ENCODE peak calls at places on chromosome 4, in seven cellular contexts. A is thoracic aorta, U is AG09309, E is upper lobe of left lung, F is epithelial cell of esophagus, R is SK-N-SH, Q is D341Med. C is an unnamed sample.

GRCh38 chr4:119471259-119471658 is 149.3 kb upstream of the FABP2 start:
- DNase-seq in A (no peak), U (no peak), E (no peak), F (no peak), R (no peak), Q (no peak), C (no peak)

GRCh38 chr4:7323461-7323871 is 111.3 kb downstream of the PSAPL1 start:
- DNase-seq in A (no peak), U (no peak), E (no peak), F (no peak), R (no peak), Q (no peak), C (no peak)

GRCh38 chr4:128542047-128542446 is 254.4 kb upstream of the PGRMC2 start:
- DNase-seq in A (no peak), U (no peak), E (no peak), F (no peak), R (no peak), Q (no peak), C (no peak)

GRCh38 chr4:139167774-139168444 is 9.1 kb downstream of the ELF2 start:
- DNase-seq in A (no peak), U (no peak), E (no peak), F (peak; percentile 97), R (peak; percentile 48), Q (peak; percentile 34), C (no peak)

GRCh38 chr4:146585761-146586333 is 52.8 kb upstream of the POU4F2 start:
- DNase-seq in A (no peak), U (peak; percentile 59), E (no peak), F (peak; percentile 56), R (no peak), Q (no peak), C (no peak)

GRCh38 chr4:75702919-75703411 is 21.4 kb upstream of the USO1 start:
- DNase-seq in A (no peak), U (no peak), E (no peak), F (no peak), R (peak; percentile 36), Q (no peak), C (no peak)

GRCh38 chr4:93084599-93085305 is 743.8 kb upstream of the ATOH1 start:
- DNase-seq in A (no peak), U (no peak), E (no peak), F (no peak), R (no peak), Q (no peak), C (peak; percentile 11)

GRCh38 chr4:56655209-56655626 is 25.9 kb downstream of the HOPX start:
- DNase-seq in A (no peak), U (no peak), E (no peak), F (peak; percentile 39), R (peak; percentile 77), Q (no peak), C (no peak)

GRCh38 chr4:16264798-16265197 is 38.5 kb upstream of the TAPT1 start:
- DNase-seq in A (no peak), U (peak; percentile 10), E (no peak), F (peak; percentile 52), R (peak; percentile 49), Q (peak; percentile 55), C (no peak)

GRCh38 chr4:98341309-98341708 is 80.1 kb downstream of the RAP1GDS1 start:
- DNase-seq in A (no peak), U (peak; percentile 17), E (no peak), F (no peak), R (peak; percentile 72), Q (peak; percentile 43), C (peak; percentile 40)

GRCh38 chr4:1644906-1645657 is 39.0 kb downstream of the FAM53A start:
- DNase-seq in A (no peak), U (no peak), E (peak; percentile 67), F (peak; percentile 47), R (peak; percentile 86), Q (no peak), C (no peak)

GRCh38 chr4:78331965-78332364 is 219.6 kb upstream of the ANXA3 start:
- DNase-seq in A (no peak), U (no peak), E (no peak), F (no peak), R (no peak), Q (no peak), C (no peak)

GRCh38 chr4:73341454-73341853 is 62.6 kb upstream of the ALB start:
- DNase-seq in A (no peak), U (peak; percentile 13), E (no peak), F (peak; percentile 78), R (peak; percentile 11), Q (peak; percentile 62), C (no peak)

GRCh38 chr4:48127882-48128394 is 6.1 kb downstream of the TXK start:
- DNase-seq in A (peak; percentile 5), U (peak; percentile 93), E (peak; percentile 72), F (peak; percentile 85), R (peak; percentile 45), Q (peak; percentile 64), C (peak; percentile 65)

GRCh38 chr4:7189066-7189465 is 3.3 kb upstream of the SORCS2 start:
- DNase-seq in A (no peak), U (no peak), E (no peak), F (no peak), R (no peak), Q (no peak), C (no peak)

GRCh38 chr4:5821665-5822358 is 71.1 kb downstream of the CRMP1 start:
- DNase-seq in A (no peak), U (no peak), E (peak; percentile 82), F (no peak), R (peak; percentile 68), Q (peak; percentile 70), C (no peak)

GRCh38 chr4:153260152-153260551 is 55.9 kb downstream of the TRIM2 start:
- DNase-seq in A (no peak), U (no peak), E (no peak), F (no peak), R (no peak), Q (no peak), C (no peak)

GRCh38 chr4:89954906-89955305 is 60.3 kb downstream of the MMRN1 start:
- DNase-seq in A (no peak), U (no peak), E (no peak), F (peak; percentile 5), R (no peak), Q (no peak), C (no peak)

GRCh38 chr4:95640337-95640736 is 91.6 kb upstream of the UNC5C start:
- DNase-seq in A (no peak), U (no peak), E (no peak), F (no peak), R (no peak), Q (no peak), C (no peak)

GRCh38 chr4:54146139-54146538 is 46.2 kb downstream of the GSX2 start:
- DNase-seq in A (no peak), U (no peak), E (no peak), F (no peak), R (no peak), Q (no peak), C (no peak)

GRCh38 chr4:156293657-156294297 is 340.1 kb upstream of the CTSO start:
- DNase-seq in A (no peak), U (peak; percentile 7), E (no peak), F (peak; percentile 85), R (no peak), Q (no peak), C (no peak)

GRCh38 chr4:24625091-24625490 is 40.7 kb upstream of the DHX15 start:
- DNase-seq in A (no peak), U (no peak), E (no peak), F (peak; percentile 75), R (no peak), Q (no peak), C (no peak)

GRCh38 chr4:112421911-112422310 is 94.1 kb downstream of the NEUROG2 start:
- DNase-seq in A (no peak), U (no peak), E (no peak), F (no peak), R (no peak), Q (no peak), C (no peak)

GRCh38 chr4:86496094-86497060 is 97.7 kb upstream of the PTPN13 start:
- DNase-seq in A (no peak), U (peak; percentile 31), E (no peak), F (peak; percentile 87), R (peak; percentile 52), Q (peak; percentile 63), C (no peak)

GRCh38 chr4:106365613-106366012 is 3.0 kb downstream of the GIMD1 start:
- DNase-seq in A (no peak), U (peak; percentile 82), E (no peak), F (peak; percentile 90), R (no peak), Q (no peak), C (no peak)

GRCh38 chr4:69760455-69760854 is at the start of gene SULT1B1:
- DNase-seq in A (no peak), U (no peak), E (no peak), F (peak; percentile 49), R (no peak), Q (no peak), C (no peak)

GRCh38 chr4:2948895-2949781 is 14.1 kb downstream of the NOP14 start:
- DNase-seq in A (no peak), U (no peak), E (no peak), F (peak; percentile 63), R (no peak), Q (peak; percentile 74), C (no peak)

GRCh38 chr4:4775493-4776004 is 83.9 kb upstream of the MSX1 start:
- DNase-seq in A (no peak), U (no peak), E (no peak), F (no peak), R (no peak), Q (no peak), C (no peak)

GRCh38 chr4:112526061-112526460 is 10.1 kb upstream of the NEUROG2 start:
- DNase-seq in A (no peak), U (no peak), E (no peak), F (no peak), R (no peak), Q (no peak), C (no peak)

GRCh38 chr4:110641218-110641617 is 18.3 kb upstream of the PITX2 start:
- DNase-seq in A (no peak), U (no peak), E (peak; percentile 54), F (no peak), R (no peak), Q (no peak), C (no peak)

GRCh38 chr4:127138586-127138985 is 494.2 kb upstream of the INTU start:
- DNase-seq in A (no peak), U (peak; percentile 31), E (no peak), F (no peak), R (no peak), Q (no peak), C (no peak)

GRCh38 chr4:184644553-184645307 is 4.5 kb downstream of the CASP3 start:
- DNase-seq in A (no peak), U (no peak), E (no peak), F (no peak), R (no peak), Q (no peak), C (no peak)

GRCh38 chr4:111991797-111992196 is 153.5 kb upstream of the FAM241A start:
- DNase-seq in A (no peak), U (no peak), E (no peak), F (peak; percentile 95), R (no peak), Q (no peak), C (no peak)

GRCh38 chr4:182756161-182756690 is 161.0 kb downstream of the DCTD start:
- DNase-seq in A (no peak), U (no peak), E (no peak), F (peak; percentile 39), R (no peak), Q (no peak), C (no peak)

GRCh38 chr4:147408189-147408588 is 72.7 kb upstream of the EDNRA start:
- DNase-seq in A (no peak), U (no peak), E (no peak), F (no peak), R (no peak), Q (no peak), C (no peak)